ENCODE peak calls at places on chromosomes 2 and 18, in ten cellular contexts. B is NCI-H510A treated with DMSO at 0.1 percent for 48 hours; D is NCI-H1105; W is right lobe of liver; H is C1 segment of cervical spinal cord; V is fibroblast of pulmonary artery; M is pancreas; C is AG08395; X is activated naive CD4-positive, alpha-beta T cell; I is mucosa of gallbladder. N is an unnamed sample.
A peak's percentile ranks its signal among the peaks of the same experiment; 100 is the strongest.

GRCh38 chr2:86301711-86302202 is 35.7 kb downstream of the REEP1 start:
- DNase-seq in B (no peak), D (no peak), W (no peak), H (no peak), V (no peak), M (no peak), C (no peak), X (no peak), I (peak; percentile 16), N (no peak)

GRCh38 chr2:43524180-43524965 is 71.5 kb downstream of the THADA start:
- DNase-seq in B (no peak), D (no peak), W (no peak), H (no peak), V (no peak), M (no peak), C (no peak), X (no peak), I (no peak), N (no peak)

GRCh38 chr2:240024766-240025165 is 376 bp downstream of the NDUFA10 start:
- DNase-seq in B (no peak), D (no peak), W (no peak), H (no peak), V (no peak), M (no peak), C (peak; percentile 10), X (peak; percentile 33), I (no peak), N (no peak)

GRCh38 chr2:134352844-134353243 is 99.0 kb downstream of the MGAT5 start:
- DNase-seq in B (no peak), D (no peak), W (no peak), H (no peak), V (no peak), M (no peak), C (no peak), X (no peak), I (no peak), N (no peak)

GRCh38 chr2:229669841-229670240 is 44.5 kb downstream of the DNER start:
- DNase-seq in B (no peak), D (no peak), W (no peak), H (no peak), V (no peak), M (no peak), C (no peak), X (no peak), I (no peak), N (no peak)

GRCh38 chr2:183162362-183162761 is 38.1 kb downstream of the NUP35 start:
- DNase-seq in B (no peak), D (no peak), W (no peak), H (no peak), V (peak; percentile 49), M (no peak), C (no peak), X (no peak), I (no peak), N (no peak)

GRCh38 chr18:79496978-79497637 is 101.4 kb downstream of the NFATC1 start:
- DNase-seq in B (no peak), D (peak; percentile 6), W (peak; percentile 41), H (no peak), V (peak; percentile 92), M (no peak), C (peak; percentile 72), X (no peak), I (peak; percentile 40), N (no peak)

GRCh38 chr2:23940976-23941605 is 828 bp downstream of the UBXN2A start:
- DNase-seq in B (peak; percentile 34), D (no peak), W (no peak), H (no peak), V (peak; percentile 50), M (no peak), C (no peak), X (no peak), I (no peak), N (no peak)

GRCh38 chr2:27060323-27060722 is 8.9 kb downstream of the AGBL5 start:
- DNase-seq in B (no peak), D (no peak), W (no peak), H (no peak), V (no peak), M (no peak), C (no peak), X (no peak), I (no peak), N (no peak)

GRCh38 chr18:62485684-62486083 is 37.1 kb upstream of the ZCCHC2 start:
- DNase-seq in B (no peak), D (no peak), W (no peak), H (no peak), V (peak; percentile 83), M (no peak), C (peak; percentile 82), X (no peak), I (peak; percentile 38), N (no peak)

GRCh38 chr2:237299897-237300296 is 114.1 kb downstream of the COL6A3 start:
- DNase-seq in B (peak; percentile 58), D (no peak), W (no peak), H (no peak), V (peak; percentile 91), M (no peak), C (peak; percentile 75), X (no peak), I (no peak), N (no peak)

GRCh38 chr2:65820454-65820853 is 388.1 kb upstream of the SPRED2 start:
- DNase-seq in B (no peak), D (no peak), W (no peak), H (no peak), V (no peak), M (no peak), C (no peak), X (no peak), I (no peak), N (no peak)

GRCh38 chr2:232588680-232589585 is 38.4 kb downstream of the EIF4E2 start:
- DNase-seq in B (no peak), D (no peak), W (peak; percentile 87), H (no peak), V (peak; percentile 83), M (peak; percentile 86), C (peak; percentile 91), X (no peak), I (peak; percentile 72), N (peak; percentile 5)

GRCh38 chr2:215931256-215931903 is 82.0 kb downstream of the MREG start:
- DNase-seq in B (peak; percentile 80), D (peak; percentile 22), W (peak; percentile 55), H (peak; percentile 20), V (peak; percentile 89), M (no peak), C (peak; percentile 77), X (no peak), I (peak; percentile 64), N (peak; percentile 44)

GRCh38 chr2:133456156-133456555 is 112.1 kb downstream of the NCKAP5 start:
- DNase-seq in B (no peak), D (no peak), W (no peak), H (no peak), V (no peak), M (no peak), C (no peak), X (no peak), I (no peak), N (no peak)

N was measured in NCI-H2029 treated with DMSO at 0.1 percent for 48 hours.